ENCODE peak calls at places on chromosomes 7 and 10, in six cellular contexts. T is K562, C is GM23338, B is spleen, Z is stomach, I is HCT116. Y is an unnamed sample.

GRCh38 chr7:142873281-142873784 is 12.2 kb downstream of the TRPV6 start:
- DNase-seq in C (peak), T (peak), I (peak), B (no peak), Z (peak), Y (no peak)

GRCh38 chr7:136142583-136142982 is 165.4 kb upstream of the MTPN start:
- DNase-seq in I (no peak), C (no peak), T (peak), B (no peak), Z (no peak), Y (no peak)

GRCh38 chr10:119301397-119301796 is 94.0 kb downstream of the GRK5 start:
- DNase-seq in I (no peak), Z (no peak), T (no peak), B (peak), C (no peak), Y (no peak)

GRCh38 chr10:71745659-71746250 is 26.2 kb upstream of the C10orf105 start:
- DNase-seq in C (no peak), T (no peak), B (no peak), I (no peak), Z (no peak), Y (no peak)

GRCh38 chr10:34918896-34919295 is 103.8 kb upstream of the PARD3 start:
- DNase-seq in T (no peak), Z (no peak), I (no peak), B (no peak), C (no peak), Y (no peak)

GRCh38 chr7:129278688-129279087 is 53.9 kb downstream of the AHCYL2 start:
- DNase-seq in B (no peak), C (no peak), T (no peak), I (no peak), Z (no peak), Y (no peak)

GRCh38 chr7:26944486-26944885 is 80.1 kb upstream of the SKAP2 start:
- DNase-seq in I (no peak), B (no peak), Z (no peak), T (no peak), C (no peak), Y (no peak)

GRCh38 chr7:116218051-116218645 is 7.8 kb downstream of the TES start:
- DNase-seq in B (no peak), T (peak), C (no peak), I (peak), Z (peak), Y (no peak)

GRCh38 chr7:66460921-66461361 is 167.7 kb upstream of the KCTD7 start:
- DNase-seq in I (no peak), C (no peak), Z (no peak), T (peak), B (no peak), Y (no peak)

GRCh38 chr7:154871483-154871882 is 131.4 kb downstream of the PAXIP1 start:
- DNase-seq in Z (no peak), C (no peak), B (peak), T (no peak), I (no peak), Y (no peak)

GRCh38 chr7:44277391-44277790 is 48.0 kb downstream of the CAMK2B start:
- DNase-seq in Z (no peak), B (peak), I (no peak), C (no peak), T (no peak), Y (no peak)

GRCh38 chr7:116232402-116232749 is 22.0 kb downstream of the TES start:
- DNase-seq in B (no peak), C (no peak), I (no peak), Z (no peak), T (no peak), Y (no peak)

GRCh38 chr10:114053946-114054345 is 10.3 kb downstream of the ADRB1 start:
- DNase-seq in C (no peak), B (no peak), T (no peak), Z (no peak), I (no peak), Y (no peak)

GRCh38 chr10:62637249-62638061 is 167.1 kb upstream of the ADO start:
- DNase-seq in B (peak), C (no peak), Z (peak), I (no peak), T (no peak), Y (no peak)

DNA sequence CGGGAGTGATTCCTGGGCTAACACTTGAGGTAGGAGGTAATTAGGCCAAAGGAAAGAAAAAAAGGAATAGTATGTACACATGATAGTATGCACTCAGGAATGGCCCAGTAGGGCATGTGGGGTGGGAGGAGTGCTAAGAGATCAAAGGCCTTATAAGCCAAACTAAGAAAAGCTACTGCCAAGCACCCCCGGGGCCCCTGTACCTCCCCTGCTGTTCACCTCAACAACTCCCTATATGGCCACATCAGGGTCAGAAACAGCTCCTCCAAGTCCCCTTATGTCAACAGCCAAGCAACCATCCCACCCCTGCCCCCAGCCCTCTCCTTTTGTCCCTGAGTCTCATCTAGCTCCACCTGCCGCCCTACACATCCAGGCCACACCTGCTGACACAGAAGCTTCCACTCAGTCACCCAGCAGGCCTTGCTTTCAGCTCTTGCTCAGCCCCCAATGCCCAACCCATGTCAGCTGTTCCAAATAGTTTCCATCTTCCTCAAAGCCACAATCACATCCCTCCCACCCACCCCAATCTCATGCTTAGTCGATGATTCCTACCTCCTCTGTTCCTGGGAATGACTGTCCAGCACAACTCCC is 80.2 kb downstream of the SORBS1 start:
- DNase-seq in Z (no peak), C (no peak), T (no peak), B (no peak), I (no peak), Y (no peak)
- H3K27ac ChIP-seq in Z (peak), C (peak), T (no peak), B (peak), I (no peak), Y (peak)

DNA sequence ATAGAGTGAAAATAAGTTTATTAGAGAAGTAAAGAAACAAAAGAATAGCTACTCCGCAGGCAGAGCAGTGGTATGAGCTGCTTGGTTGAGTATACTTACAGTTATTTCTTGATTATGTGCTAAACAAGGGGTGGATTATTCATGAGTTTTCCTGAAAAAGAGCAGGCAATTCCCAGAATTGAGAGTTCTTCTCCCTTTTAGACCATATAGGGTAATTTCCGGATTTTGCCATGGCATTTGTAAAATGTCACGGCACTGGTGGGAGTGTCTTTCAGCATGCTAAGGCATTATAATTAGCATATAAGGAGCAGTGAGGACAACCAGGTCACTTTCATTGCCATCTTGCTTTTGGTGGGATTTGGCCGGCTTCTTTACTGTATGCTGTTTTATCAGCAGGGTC is 25.7 kb upstream of the GALNT17 start:
- DNase-seq in C (no peak), B (no peak), Z (no peak), T (no peak), I (no peak), Y (no peak)
- TF ChIP-seq POLR2AphosphoS5 in C (no peak), B (no peak), Z (no peak), T (no peak), I (no peak), Y (no peak)

DNA sequence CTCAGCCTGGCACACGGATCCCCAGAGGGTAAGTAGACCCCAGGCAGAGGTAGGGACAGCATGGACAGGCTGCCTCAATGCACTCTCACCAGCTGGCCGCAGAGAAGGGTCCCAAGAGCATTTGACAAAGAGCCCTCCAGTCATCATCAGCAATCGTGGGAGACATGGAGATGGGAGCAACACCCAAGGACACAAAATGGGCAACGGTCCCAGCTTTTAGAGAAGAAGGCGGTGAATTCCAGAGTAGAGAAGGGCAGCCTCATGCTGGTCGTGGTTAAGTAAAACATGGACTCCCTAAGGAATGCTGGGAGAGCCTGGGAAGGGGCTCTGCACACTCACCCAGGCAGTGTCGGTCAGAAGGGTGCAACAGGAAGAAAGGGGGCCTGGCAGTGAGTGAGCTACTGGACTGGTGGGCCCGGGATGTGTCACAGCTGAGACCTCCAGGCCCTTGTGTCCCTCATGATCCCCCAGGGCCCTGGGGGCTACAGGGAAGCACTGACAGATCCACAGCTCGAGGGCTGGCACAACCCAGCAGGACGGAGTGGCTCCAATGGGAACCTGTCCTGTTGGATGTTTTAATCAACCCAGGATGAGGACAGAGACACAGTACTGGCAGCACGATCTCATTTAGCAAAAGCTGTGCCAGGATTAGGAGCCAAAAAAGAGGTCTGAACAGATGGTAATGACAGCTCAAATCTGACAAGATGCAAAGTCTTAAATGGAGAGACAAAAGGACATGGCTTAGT is 147.1 kb downstream of the NEURL1 start:
- DNase-seq in B (no peak), C (no peak), I (no peak), Z (no peak), T (no peak), Y (no peak)
- H3K27ac ChIP-seq in B (peak), C (no peak), I (no peak), Z (peak), T (no peak), Y (peak)

GRCh38 chr7:69677905-69678793 is 79.9 kb downstream of the AUTS2 start:
- DNase-seq in C (no peak), B (no peak), T (no peak), Z (no peak), I (no peak), Y (no peak)
- TF ChIP-seq POLR2AphosphoS5 in C (no peak), B (no peak), T (no peak), Z (no peak), I (no peak), Y (no peak)

GRCh38 chr10:7913122-7913872 is 95.0 kb downstream of the TAF3 start:
- DNase-seq in Z (no peak), B (no peak), C (peak), T (no peak), I (no peak), Y (no peak)

GRCh38 chr10:7917736-7918135 is 99.4 kb downstream of the TAF3 start:
- DNase-seq in B (no peak), C (no peak), Z (no peak), I (no peak), T (no peak), Y (no peak)

DNA sequence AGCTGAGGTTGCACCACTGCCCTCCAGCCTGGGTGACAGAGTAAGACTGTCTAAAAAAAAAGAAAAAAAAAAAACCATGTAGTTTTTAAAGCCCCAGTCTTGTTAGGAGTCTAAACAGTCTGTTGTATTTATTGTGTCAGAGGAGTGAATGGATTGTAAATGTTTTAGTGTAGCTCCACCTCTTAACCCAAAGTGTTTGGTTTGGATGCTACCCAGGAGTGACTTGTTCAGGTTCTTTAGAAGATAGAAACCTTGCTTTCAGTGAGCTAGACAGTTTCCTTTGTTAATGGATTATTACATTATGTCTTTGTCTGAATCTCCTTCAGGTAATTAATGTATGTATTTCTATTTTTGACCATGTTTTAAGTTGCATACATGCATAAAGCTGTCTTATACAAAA is 97.6 kb downstream of the TAF3 start:
- DNase-seq in I (no peak), C (no peak), Z (no peak), T (no peak), B (no peak), Y (no peak)
- H3K27ac ChIP-seq in I (no peak), C (no peak), Z (no peak), T (no peak), B (no peak), Y (no peak)

Y was measured in vagina.